ENCODE peak calls at places on chromosomes 5 and 9, in seven cellular contexts. One of them, this sample, is unnamed.

GRCh38 chr5:1007221-1007680 is 1.4 kb upstream of the NKD2 start:
- DNase-seq in psoas muscle: no peak
- DNase-seq in RCC 7860: no peak
- DNase-seq in right cardiac atrium: peak; percentile 47
- DNase-seq in fibroblast of the conjunctiva: no peak
- DNase-seq in HEK293T: no peak
- DNase-seq in NT2/D1: no peak
- DNase-seq in this sample: no peak

GRCh38 chr9:37026085-37026935 is 7.8 kb downstream of the PAX5 start:
- DNase-seq in HEK293T: peak; percentile 24
- DNase-seq in RCC 7860: no peak
- DNase-seq in psoas muscle: peak; percentile 43
- DNase-seq in NT2/D1: no peak
- DNase-seq in fibroblast of the conjunctiva: no peak
- DNase-seq in right cardiac atrium: no peak
- DNase-seq in this sample: no peak

GRCh38 chr5:170572453-170572852 is 68.6 kb downstream of the KCNIP1 start:
- DNase-seq in RCC 7860: peak; percentile 55
- DNase-seq in HEK293T: no peak
- DNase-seq in fibroblast of the conjunctiva: no peak
- DNase-seq in right cardiac atrium: no peak
- DNase-seq in psoas muscle: no peak
- DNase-seq in NT2/D1: no peak
- DNase-seq in this sample: no peak

GRCh38 chr5:107393846-107394245 is 276.9 kb downstream of the EFNA5 start:
- DNase-seq in psoas muscle: no peak
- DNase-seq in HEK293T: no peak
- DNase-seq in NT2/D1: no peak
- DNase-seq in right cardiac atrium: no peak
- DNase-seq in RCC 7860: no peak
- DNase-seq in fibroblast of the conjunctiva: no peak
- DNase-seq in this sample: no peak

GRCh38 chr5:86917117-86917579 is 299.4 kb downstream of the COX7C start:
- DNase-seq in right cardiac atrium: no peak
- DNase-seq in fibroblast of the conjunctiva: no peak
- DNase-seq in HEK293T: peak; percentile 9
- DNase-seq in psoas muscle: no peak
- DNase-seq in RCC 7860: no peak
- DNase-seq in NT2/D1: no peak
- DNase-seq in this sample: no peak

GRCh38 chr9:91711755-91712591 is 238.1 kb downstream of the ROR2 start:
- DNase-seq in right cardiac atrium: no peak
- DNase-seq in HEK293T: no peak
- DNase-seq in RCC 7860: peak; percentile 31
- DNase-seq in psoas muscle: no peak
- DNase-seq in fibroblast of the conjunctiva: no peak
- DNase-seq in NT2/D1: no peak
- DNase-seq in this sample: peak; percentile 22

GRCh38 chr5:60993875-60994571 is 49.0 kb downstream of the NDUFAF2 start:
- DNase-seq in NT2/D1: no peak
- DNase-seq in psoas muscle: no peak
- DNase-seq in RCC 7860: no peak
- DNase-seq in fibroblast of the conjunctiva: no peak
- DNase-seq in right cardiac atrium: no peak
- DNase-seq in HEK293T: no peak
- DNase-seq in this sample: no peak

GRCh38 chr5:79831910-79832309 is 142.3 kb downstream of the CMYA5 start:
- DNase-seq in RCC 7860: no peak
- DNase-seq in NT2/D1: no peak
- DNase-seq in psoas muscle: peak; percentile 75
- DNase-seq in fibroblast of the conjunctiva: no peak
- DNase-seq in HEK293T: no peak
- DNase-seq in right cardiac atrium: no peak
- DNase-seq in this sample: no peak

GRCh38 chr5:144598451-144599068 is 427.9 kb downstream of the KCTD16 start:
- DNase-seq in RCC 7860: no peak
- DNase-seq in HEK293T: no peak
- DNase-seq in NT2/D1: no peak
- DNase-seq in psoas muscle: no peak
- DNase-seq in right cardiac atrium: peak; percentile 54
- DNase-seq in fibroblast of the conjunctiva: no peak
- DNase-seq in this sample: peak; percentile 4

GRCh38 chr9:115469826-115470225 is 351.9 kb upstream of the TNC start:
- DNase-seq in NT2/D1: no peak
- DNase-seq in fibroblast of the conjunctiva: no peak
- DNase-seq in right cardiac atrium: no peak
- DNase-seq in psoas muscle: no peak
- DNase-seq in RCC 7860: no peak
- DNase-seq in HEK293T: no peak
- DNase-seq in this sample: no peak

GRCh38 chr9:95087659-95088242 is 229.8 kb downstream of the FANCC start:
- DNase-seq in fibroblast of the conjunctiva: no peak
- DNase-seq in NT2/D1: no peak
- DNase-seq in psoas muscle: no peak
- DNase-seq in HEK293T: no peak
- DNase-seq in right cardiac atrium: no peak
- DNase-seq in RCC 7860: no peak
- DNase-seq in this sample: no peak

GRCh38 chr5:103487253-103487652 is 75.3 kb downstream of the NUDT12 start:
- DNase-seq in right cardiac atrium: no peak
- DNase-seq in RCC 7860: no peak
- DNase-seq in psoas muscle: no peak
- DNase-seq in HEK293T: no peak
- DNase-seq in NT2/D1: no peak
- DNase-seq in fibroblast of the conjunctiva: no peak
- DNase-seq in this sample: no peak

GRCh38 chr5:16957305-16958165 is 21.4 kb upstream of the MYO10 start:
- DNase-seq in HEK293T: no peak
- DNase-seq in NT2/D1: no peak
- DNase-seq in RCC 7860: peak; percentile 90
- DNase-seq in fibroblast of the conjunctiva: peak; percentile 29
- DNase-seq in psoas muscle: no peak
- DNase-seq in right cardiac atrium: no peak
- DNase-seq in this sample: no peak

GRCh38 chr5:145855842-145856267 is 17.0 kb downstream of the GRXCR2 start:
- DNase-seq in RCC 7860: no peak
- DNase-seq in right cardiac atrium: no peak
- DNase-seq in HEK293T: no peak
- DNase-seq in fibroblast of the conjunctiva: no peak
- DNase-seq in NT2/D1: no peak
- DNase-seq in psoas muscle: no peak
- DNase-seq in this sample: no peak

GRCh38 chr5:142320851-142321560 is 3.8 kb downstream of the SPRY4 start:
- DNase-seq in fibroblast of the conjunctiva: no peak
- DNase-seq in right cardiac atrium: no peak
- DNase-seq in HEK293T: no peak
- DNase-seq in NT2/D1: no peak
- DNase-seq in psoas muscle: no peak
- DNase-seq in RCC 7860: no peak
- DNase-seq in this sample: no peak

GRCh38 chr9:78539904-78540303 is 243.0 kb downstream of the PSAT1 start:
- DNase-seq in NT2/D1: no peak
- DNase-seq in HEK293T: no peak
- DNase-seq in right cardiac atrium: no peak
- DNase-seq in fibroblast of the conjunctiva: no peak
- DNase-seq in psoas muscle: peak; percentile 85
- DNase-seq in RCC 7860: peak; percentile 77
- DNase-seq in this sample: no peak

GRCh38 chr5:30103056-30104020 is 1090.1 kb upstream of the CDH6 start:
- DNase-seq in fibroblast of the conjunctiva: peak; percentile 41
- DNase-seq in HEK293T: no peak
- DNase-seq in psoas muscle: no peak
- DNase-seq in NT2/D1: no peak
- DNase-seq in RCC 7860: no peak
- DNase-seq in right cardiac atrium: no peak
- DNase-seq in this sample: no peak

GRCh38 chr5:122924719-122925395 is 79.4 kb downstream of the SNX24 start:
- DNase-seq in psoas muscle: no peak
- DNase-seq in RCC 7860: no peak
- DNase-seq in NT2/D1: no peak
- DNase-seq in fibroblast of the conjunctiva: no peak
- DNase-seq in right cardiac atrium: no peak
- DNase-seq in HEK293T: no peak
- DNase-seq in this sample: no peak

GRCh38 chr5:169837686-169838085 is 142.6 kb downstream of the INSYN2B start:
- DNase-seq in psoas muscle: no peak
- DNase-seq in fibroblast of the conjunctiva: no peak
- DNase-seq in right cardiac atrium: no peak
- DNase-seq in HEK293T: no peak
- DNase-seq in NT2/D1: no peak
- DNase-seq in RCC 7860: no peak
- DNase-seq in this sample: no peak

GRCh38 chr9:79131375-79131774 is 440.4 kb upstream of the TLE4 start:
- DNase-seq in fibroblast of the conjunctiva: no peak
- DNase-seq in psoas muscle: no peak
- DNase-seq in HEK293T: no peak
- DNase-seq in NT2/D1: no peak
- DNase-seq in right cardiac atrium: no peak
- DNase-seq in RCC 7860: no peak
- DNase-seq in this sample: no peak

GRCh38 chr9:18587988-18588387 is 114.0 kb downstream of the ADAMTSL1 start:
- DNase-seq in psoas muscle: no peak
- DNase-seq in right cardiac atrium: no peak
- DNase-seq in HEK293T: no peak
- DNase-seq in NT2/D1: no peak
- DNase-seq in fibroblast of the conjunctiva: no peak
- DNase-seq in RCC 7860: no peak
- DNase-seq in this sample: no peak

GRCh38 chr9:136533775-136534157 is 12.1 kb downstream of the NOTCH1 start:
- DNase-seq in RCC 7860: no peak
- DNase-seq in NT2/D1: no peak
- DNase-seq in fibroblast of the conjunctiva: no peak
- DNase-seq in HEK293T: no peak
- DNase-seq in psoas muscle: no peak
- DNase-seq in right cardiac atrium: peak; percentile 80
- DNase-seq in this sample: no peak

GRCh38 chr5:37660319-37660718 is 179.5 kb downstream of the GDNF start:
- DNase-seq in fibroblast of the conjunctiva: no peak
- DNase-seq in right cardiac atrium: no peak
- DNase-seq in NT2/D1: no peak
- DNase-seq in RCC 7860: no peak
- DNase-seq in HEK293T: no peak
- DNase-seq in psoas muscle: no peak
- DNase-seq in this sample: no peak

GRCh38 chr5:162274684-162275083 is 207.1 kb downstream of the GABRG2 start:
- DNase-seq in RCC 7860: no peak
- DNase-seq in NT2/D1: peak; percentile 67
- DNase-seq in HEK293T: no peak
- DNase-seq in psoas muscle: no peak
- DNase-seq in right cardiac atrium: peak; percentile 55
- DNase-seq in fibroblast of the conjunctiva: no peak
- DNase-seq in this sample: no peak